ENCODE peak calls at places on chromosomes 1 and 21, in four cellular contexts. E is SK-N-SH, H is fibroblast of lung, X is PC-9. L is an unnamed sample.

GRCh38 chr1:23178931-23179330 is 10.3 kb upstream of the LUZP1 start:
- DNase-seq in E (peak; percentile 38), H (peak; percentile 41), X (no peak), L (peak; percentile 57)

GRCh38 chr1:46406881-46407608 is 12.9 kb downstream of the FAAH start:
- DNase-seq in E (peak; percentile 52), H (no peak), X (no peak), L (no peak)

GRCh38 chr21:41847066-41847804 is 31.9 kb downstream of the PRDM15 start:
- DNase-seq in E (no peak), H (peak; percentile 49), X (no peak), L (no peak)

GRCh38 chr1:192951961-192952460 is 107.1 kb downstream of the UCHL5 start:
- DNase-seq in E (no peak), H (peak; percentile 89), X (no peak), L (peak; percentile 96)

GRCh38 chr1:207581496-207582168 is 63.3 kb upstream of the CR1L start:
- DNase-seq in E (no peak), H (no peak), X (no peak), L (no peak)

GRCh38 chr1:84247425-84248220 is 53.9 kb upstream of the SAMD13 start:
- DNase-seq in E (no peak), H (peak; percentile 96), X (peak; percentile 96), L (no peak)

GRCh38 chr1:176206006-176206960 is 803 bp downstream of the COP1 start:
- DNase-seq in E (peak; percentile 63), H (peak; percentile 28), X (peak; percentile 61), L (peak; percentile 55)

GRCh38 chr1:227896710-227897655 is 50.7 kb downstream of the WNT9A start:
- DNase-seq in E (no peak), H (no peak), X (no peak), L (no peak)

GRCh38 chr21:28280611-28281010 is 712.1 kb downstream of the LTN1 start:
- DNase-seq in E (no peak), H (no peak), X (no peak), L (no peak)

GRCh38 chr1:48058135-48058534 is 61.0 kb upstream of the TRABD2B start:
- DNase-seq in E (no peak), H (no peak), X (no peak), L (no peak)

GRCh38 chr1:53108646-53109580 is 33.5 kb downstream of the SLC1A7 start:
- DNase-seq in E (no peak), H (peak; percentile 25), X (no peak), L (no peak)

GRCh38 chr1:79304131-79304530 is 297.6 kb upstream of the ADGRL4 start:
- DNase-seq in E (no peak), H (peak; percentile 80), X (no peak), L (no peak)

GRCh38 chr1:100969336-100969735 is 56.2 kb downstream of the DPH5 start:
- DNase-seq in E (no peak), H (no peak), X (no peak), L (no peak)
- H2AFZ ChIP-seq in E (no peak overlapping the region), H (no peak overlapping the region), X (no peak overlapping the region), L (no peak overlapping the region)

GRCh38 chr1:204282801-204283200 is 69.0 kb upstream of the GOLT1A start:
- DNase-seq in E (no peak), H (peak; percentile 57), X (no peak), L (no peak)

GRCh38 chr1:204280099-204280498 is 66.3 kb upstream of the GOLT1A start:
- DNase-seq in E (no peak), H (no peak), X (no peak), L (no peak)

GRCh38 chr1:204278254-204278653 is 64.5 kb upstream of the GOLT1A start:
- DNase-seq in E (no peak), H (peak; percentile 43), X (no peak), L (no peak)

GRCh38 chr1:204278973-204279372 is 65.2 kb upstream of the GOLT1A start:
- DNase-seq in E (no peak), H (no peak), X (no peak), L (no peak)

GRCh38 chr1:204280562-204280961 is 66.8 kb upstream of the GOLT1A start:
- DNase-seq in E (peak; percentile 60), H (no peak), X (no peak), L (no peak)
- TF ChIP-seq CTCF in E (no peak), H (no peak), X (no peak), L (no peak)

GRCh38 chr1:158331431-158331830 is at the start of gene CD1B:
- DNase-seq in E (no peak), H (no peak), X (no peak), L (no peak)

GRCh38 chr1:158330390-158330789 is 941 bp downstream of the CD1B start:
- DNase-seq in E (no peak), H (no peak), X (no peak), L (no peak)

GRCh38 chr1:158329807-158330206 is 1.5 kb downstream of the CD1B start:
- DNase-seq in E (no peak), H (no peak), X (no peak), L (no peak)

GRCh38 chr1:158333405-158334145 is 2.2 kb upstream of the CD1B start:
- DNase-seq in E (no peak), H (no peak), X (no peak), L (no peak)

GRCh38 chr1:158334601-158335292 is 3.4 kb upstream of the CD1B start:
- DNase-seq in E (no peak), H (no peak), X (no peak), L (no peak)
- H3K4me2 ChIP-seq in E (no peak overlapping the region), H (no peak overlapping the region), X (no peak overlapping the region), L (no peak overlapping the region)

GRCh38 chr1:24996456-24996855 is 66.4 kb upstream of the RUNX3 start:
- DNase-seq in E (no peak), H (no peak), X (no peak), L (no peak)
- H2AFZ ChIP-seq in E (no peak overlapping the region), H (no peak overlapping the region), X (no peak overlapping the region), L (no peak overlapping the region)

L was measured in endothelial cell of umbilical vein.